ENCODE peak calls at places on chromosomes 5 and 9, in eight cellular contexts. One of them, this sample, is unnamed.

GRCh38 chr5:90473321-90474234 is 993 bp downstream of the MBLAC2 start:
- ATAC-seq in right lobe of liver: peak
- ATAC-seq in GM12878: peak
- ATAC-seq in gastrocnemius medialis: peak
- ATAC-seq in A549: peak
- ATAC-seq in heart left ventricle: peak
- ATAC-seq in HCT116: peak
- ATAC-seq in K562: peak
- ATAC-seq in this sample: peak

GRCh38 chr9:131735238-131736181 is 4.4 kb downstream of the RAPGEF1 start:
- ATAC-seq in right lobe of liver: peak
- ATAC-seq in GM12878: no peak
- ATAC-seq in gastrocnemius medialis: no peak
- ATAC-seq in A549: peak
- ATAC-seq in heart left ventricle: no peak
- ATAC-seq in HCT116: no peak
- ATAC-seq in K562: no peak
- ATAC-seq in this sample: no peak

GRCh38 chr9:71793386-71794105 is 25.2 kb upstream of the CEMIP2 start:
- ATAC-seq in right lobe of liver: peak
- ATAC-seq in GM12878: peak
- ATAC-seq in gastrocnemius medialis: no peak
- ATAC-seq in A549: peak
- ATAC-seq in heart left ventricle: no peak
- ATAC-seq in HCT116: no peak
- ATAC-seq in K562: no peak
- ATAC-seq in this sample: no peak

GRCh38 chr5:167303582-167303981 is 987.9 kb upstream of the WWC1 start:
- ATAC-seq in right lobe of liver: no peak
- ATAC-seq in GM12878: no peak
- ATAC-seq in gastrocnemius medialis: no peak
- ATAC-seq in A549: no peak
- ATAC-seq in heart left ventricle: no peak
- ATAC-seq in HCT116: no peak
- ATAC-seq in K562: no peak
- ATAC-seq in this sample: no peak

GRCh38 chr5:98913911-98914310 is 14.9 kb downstream of the CHD1 start:
- ATAC-seq in right lobe of liver: no peak
- ATAC-seq in GM12878: peak
- ATAC-seq in gastrocnemius medialis: no peak
- ATAC-seq in A549: no peak
- ATAC-seq in heart left ventricle: no peak
- ATAC-seq in HCT116: no peak
- ATAC-seq in K562: peak
- ATAC-seq in this sample: no peak

GRCh38 chr9:14153310-14153720 is 160.6 kb downstream of the NFIB start:
- ATAC-seq in right lobe of liver: no peak
- ATAC-seq in GM12878: no peak
- ATAC-seq in gastrocnemius medialis: peak
- ATAC-seq in A549: no peak
- ATAC-seq in heart left ventricle: peak
- ATAC-seq in HCT116: no peak
- ATAC-seq in K562: no peak
- ATAC-seq in this sample: no peak

GRCh38 chr9:281753-282645 is 67.3 kb downstream of the DOCK8 start:
- ATAC-seq in right lobe of liver: peak
- ATAC-seq in GM12878: peak
- ATAC-seq in gastrocnemius medialis: no peak
- ATAC-seq in A549: no peak
- ATAC-seq in heart left ventricle: no peak
- ATAC-seq in HCT116: no peak
- ATAC-seq in K562: peak
- ATAC-seq in this sample: no peak

GRCh38 chr5:134464988-134465855 is 53.5 kb upstream of the CDKN2AIPNL start:
- ATAC-seq in right lobe of liver: peak
- ATAC-seq in GM12878: peak
- ATAC-seq in gastrocnemius medialis: no peak
- ATAC-seq in A549: peak
- ATAC-seq in heart left ventricle: no peak
- ATAC-seq in HCT116: peak
- ATAC-seq in K562: peak
- ATAC-seq in this sample: no peak

GRCh38 chr5:30209752-30210151 is 983.7 kb upstream of the CDH6 start:
- ATAC-seq in right lobe of liver: no peak
- ATAC-seq in GM12878: no peak
- ATAC-seq in gastrocnemius medialis: no peak
- ATAC-seq in A549: no peak
- ATAC-seq in heart left ventricle: no peak
- ATAC-seq in HCT116: no peak
- ATAC-seq in K562: no peak
- ATAC-seq in this sample: no peak

GRCh38 chr5:173764321-173765029 is 123.7 kb upstream of the CPEB4 start:
- ATAC-seq in right lobe of liver: peak
- ATAC-seq in GM12878: peak
- ATAC-seq in gastrocnemius medialis: peak
- ATAC-seq in A549: peak
- ATAC-seq in heart left ventricle: peak
- ATAC-seq in HCT116: peak
- ATAC-seq in K562: peak
- ATAC-seq in this sample: peak

GRCh38 chr9:128355451-128355850 is 15.1 kb downstream of the SLC27A4 start:
- ATAC-seq in right lobe of liver: no peak
- ATAC-seq in GM12878: no peak
- ATAC-seq in gastrocnemius medialis: no peak
- ATAC-seq in A549: no peak
- ATAC-seq in heart left ventricle: no peak
- ATAC-seq in HCT116: no peak
- ATAC-seq in K562: no peak
- ATAC-seq in this sample: no peak

GRCh38 chr5:64635056-64635686 is 55.1 kb upstream of the SHISAL2B start:
- ATAC-seq in right lobe of liver: peak
- ATAC-seq in GM12878: peak
- ATAC-seq in gastrocnemius medialis: no peak
- ATAC-seq in A549: no peak
- ATAC-seq in heart left ventricle: no peak
- ATAC-seq in HCT116: no peak
- ATAC-seq in K562: no peak
- ATAC-seq in this sample: no peak

GRCh38 chr5:44839018-44839681 is 30.4 kb downstream of the MRPS30 start:
- ATAC-seq in right lobe of liver: no peak
- ATAC-seq in GM12878: no peak
- ATAC-seq in gastrocnemius medialis: no peak
- ATAC-seq in A549: no peak
- ATAC-seq in heart left ventricle: no peak
- ATAC-seq in HCT116: no peak
- ATAC-seq in K562: no peak
- ATAC-seq in this sample: no peak

GRCh38 chr9:121393318-121393717 is 23.3 kb upstream of the STOM start:
- ATAC-seq in right lobe of liver: no peak
- ATAC-seq in GM12878: no peak
- ATAC-seq in gastrocnemius medialis: no peak
- ATAC-seq in A549: no peak
- ATAC-seq in heart left ventricle: no peak
- ATAC-seq in HCT116: no peak
- ATAC-seq in K562: peak
- ATAC-seq in this sample: no peak

GRCh38 chr5:84585218-84585617 is 200.5 kb upstream of the EDIL3 start:
- ATAC-seq in right lobe of liver: no peak
- ATAC-seq in GM12878: no peak
- ATAC-seq in gastrocnemius medialis: no peak
- ATAC-seq in A549: no peak
- ATAC-seq in heart left ventricle: no peak
- ATAC-seq in HCT116: no peak
- ATAC-seq in K562: no peak
- ATAC-seq in this sample: no peak

GRCh38 chr9:23750808-23751207 is 75.2 kb downstream of the ELAVL2 start:
- ATAC-seq in right lobe of liver: no peak
- ATAC-seq in GM12878: peak
- ATAC-seq in gastrocnemius medialis: no peak
- ATAC-seq in A549: no peak
- ATAC-seq in heart left ventricle: no peak
- ATAC-seq in HCT116: no peak
- ATAC-seq in K562: no peak
- ATAC-seq in this sample: no peak

GRCh38 chr9:122261469-122261881 is 3.2 kb downstream of the RBM18 start:
- ATAC-seq in right lobe of liver: peak
- ATAC-seq in GM12878: no peak
- ATAC-seq in gastrocnemius medialis: no peak
- ATAC-seq in A549: no peak
- ATAC-seq in heart left ventricle: peak
- ATAC-seq in HCT116: no peak
- ATAC-seq in K562: peak
- ATAC-seq in this sample: peak

GRCh38 chr5:16757989-16758501 is 141.2 kb upstream of the RETREG1 start:
- ATAC-seq in right lobe of liver: peak
- ATAC-seq in GM12878: no peak
- ATAC-seq in gastrocnemius medialis: no peak
- ATAC-seq in A549: no peak
- ATAC-seq in heart left ventricle: no peak
- ATAC-seq in HCT116: no peak
- ATAC-seq in K562: no peak
- ATAC-seq in this sample: no peak

GRCh38 chr9:4243113-4243512 is 56.8 kb downstream of the GLIS3 start:
- ATAC-seq in right lobe of liver: no peak
- ATAC-seq in GM12878: peak
- ATAC-seq in gastrocnemius medialis: no peak
- ATAC-seq in A549: no peak
- ATAC-seq in heart left ventricle: no peak
- ATAC-seq in HCT116: no peak
- ATAC-seq in K562: no peak
- ATAC-seq in this sample: no peak

GRCh38 chr9:1005043-1005667 is 28.7 kb downstream of the DMRT3 start:
- ATAC-seq in right lobe of liver: peak
- ATAC-seq in GM12878: peak
- ATAC-seq in gastrocnemius medialis: no peak
- ATAC-seq in A549: peak
- ATAC-seq in heart left ventricle: peak
- ATAC-seq in HCT116: peak
- ATAC-seq in K562: peak
- ATAC-seq in this sample: no peak

GRCh38 chr9:19154135-19154612 is 26.9 kb upstream of the PLIN2 start:
- ATAC-seq in right lobe of liver: peak
- ATAC-seq in GM12878: peak
- ATAC-seq in gastrocnemius medialis: peak
- ATAC-seq in A549: peak
- ATAC-seq in heart left ventricle: peak
- ATAC-seq in HCT116: no peak
- ATAC-seq in K562: peak
- ATAC-seq in this sample: peak

GRCh38 chr5:138352722-138353549 is 451 bp downstream of the KDM3B start:
- ATAC-seq in right lobe of liver: peak
- ATAC-seq in GM12878: peak
- ATAC-seq in gastrocnemius medialis: peak
- ATAC-seq in A549: peak
- ATAC-seq in heart left ventricle: peak
- ATAC-seq in HCT116: peak
- ATAC-seq in K562: peak
- ATAC-seq in this sample: peak
- TF ChIP-seq POLR2A in right lobe of liver: peak
- TF ChIP-seq POLR2A in GM12878: peak
- TF ChIP-seq POLR2A in gastrocnemius medialis: peak
- TF ChIP-seq POLR2A in A549: peak
- TF ChIP-seq POLR2A in heart left ventricle: peak
- TF ChIP-seq POLR2A in HCT116: no peak
- TF ChIP-seq POLR2A in K562: peak
- TF ChIP-seq POLR2A in this sample: peak

GRCh38 chr5:125558466-125558865 is 812.0 kb upstream of the ZNF608 start:
- ATAC-seq in right lobe of liver: no peak
- ATAC-seq in GM12878: no peak
- ATAC-seq in gastrocnemius medialis: no peak
- ATAC-seq in A549: no peak
- ATAC-seq in heart left ventricle: no peak
- ATAC-seq in HCT116: no peak
- ATAC-seq in K562: no peak
- ATAC-seq in this sample: no peak

GRCh38 chr5:125555591-125555990 is 809.2 kb upstream of the ZNF608 start:
- ATAC-seq in right lobe of liver: no peak
- ATAC-seq in GM12878: no peak
- ATAC-seq in gastrocnemius medialis: no peak
- ATAC-seq in A549: no peak
- ATAC-seq in heart left ventricle: no peak
- ATAC-seq in HCT116: no peak
- ATAC-seq in K562: no peak
- ATAC-seq in this sample: no peak

GRCh38 chr5:125560476-125561225 is 814.2 kb upstream of the ZNF608 start:
- ATAC-seq in right lobe of liver: no peak
- ATAC-seq in GM12878: no peak
- ATAC-seq in gastrocnemius medialis: no peak
- ATAC-seq in A549: no peak
- ATAC-seq in heart left ventricle: no peak
- ATAC-seq in HCT116: no peak
- ATAC-seq in K562: no peak
- ATAC-seq in this sample: no peak

GRCh38 chr5:125554355-125554754 is 807.9 kb upstream of the ZNF608 start:
- ATAC-seq in right lobe of liver: no peak
- ATAC-seq in GM12878: no peak
- ATAC-seq in gastrocnemius medialis: no peak
- ATAC-seq in A549: no peak
- ATAC-seq in heart left ventricle: no peak
- ATAC-seq in HCT116: no peak
- ATAC-seq in K562: no peak
- ATAC-seq in this sample: no peak

DNA sequence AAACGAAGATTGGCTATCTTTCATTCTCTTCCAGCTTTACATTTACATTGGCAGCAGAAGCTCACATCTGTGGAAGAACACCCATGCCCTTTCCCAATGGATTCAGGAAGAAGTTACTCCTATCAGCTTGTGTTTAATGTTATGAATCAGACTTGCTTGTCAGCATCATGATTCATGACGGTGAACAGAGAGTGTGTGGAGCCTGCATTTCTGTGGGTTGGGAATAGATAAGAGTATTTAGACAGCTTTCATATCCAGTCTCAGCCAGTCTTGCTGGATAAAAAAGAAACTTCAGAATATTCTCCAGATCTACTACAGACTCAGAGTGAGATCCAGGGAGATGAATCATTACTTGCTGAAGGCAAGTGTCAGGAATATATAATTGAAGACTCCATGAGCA is 812.9 kb upstream of the ZNF608 start:
- ATAC-seq in right lobe of liver: no peak
- ATAC-seq in GM12878: no peak
- ATAC-seq in gastrocnemius medialis: no peak
- ATAC-seq in A549: peak
- ATAC-seq in heart left ventricle: peak
- ATAC-seq in HCT116: peak
- ATAC-seq in K562: no peak
- ATAC-seq in this sample: no peak
- TF ChIP-seq POLR2A in right lobe of liver: no peak
- TF ChIP-seq POLR2A in GM12878: no peak
- TF ChIP-seq POLR2A in gastrocnemius medialis: no peak
- TF ChIP-seq POLR2A in A549: no peak
- TF ChIP-seq POLR2A in heart left ventricle: no peak
- TF ChIP-seq POLR2A in HCT116: no peak
- TF ChIP-seq POLR2A in K562: no peak
- TF ChIP-seq POLR2A in this sample: no peak

GRCh38 chr5:123882305-123882704 is 370.3 kb downstream of the CSNK1G3 start:
- ATAC-seq in right lobe of liver: no peak
- ATAC-seq in GM12878: no peak
- ATAC-seq in gastrocnemius medialis: no peak
- ATAC-seq in A549: no peak
- ATAC-seq in heart left ventricle: no peak
- ATAC-seq in HCT116: no peak
- ATAC-seq in K562: no peak
- ATAC-seq in this sample: no peak
- TF ChIP-seq POLR2A in right lobe of liver: no peak
- TF ChIP-seq POLR2A in GM12878: no peak
- TF ChIP-seq POLR2A in gastrocnemius medialis: no peak
- TF ChIP-seq POLR2A in A549: no peak
- TF ChIP-seq POLR2A in heart left ventricle: no peak
- TF ChIP-seq POLR2A in HCT116: no peak
- TF ChIP-seq POLR2A in K562: no peak
- TF ChIP-seq POLR2A in this sample: no peak

GRCh38 chr5:180080670-180081280 is 9.2 kb upstream of the RNF130 start:
- ATAC-seq in right lobe of liver: no peak
- ATAC-seq in GM12878: no peak
- ATAC-seq in gastrocnemius medialis: no peak
- ATAC-seq in A549: no peak
- ATAC-seq in heart left ventricle: no peak
- ATAC-seq in HCT116: no peak
- ATAC-seq in K562: peak
- ATAC-seq in this sample: no peak
- TF ChIP-seq POLR2A in right lobe of liver: no peak
- TF ChIP-seq POLR2A in GM12878: no peak
- TF ChIP-seq POLR2A in gastrocnemius medialis: no peak
- TF ChIP-seq POLR2A in A549: no peak
- TF ChIP-seq POLR2A in heart left ventricle: no peak
- TF ChIP-seq POLR2A in HCT116: no peak
- TF ChIP-seq POLR2A in K562: no peak
- TF ChIP-seq POLR2A in this sample: no peak

This sample was measured in gastroesophageal sphincter.